ENCODE peak calls at places on chromosomes 3 and 15, in eight cellular contexts. One of them, this sample, is unnamed.

GRCh38 chr3:94928921-94929320 is 866.1 kb downstream of the NSUN3 start:
- DNase-seq in ovary: no peak
- DNase-seq in A549: peak
- DNase-seq in tibial nerve: no peak
- DNase-seq in upper lobe of left lung: no peak
- DNase-seq in GM12878: no peak
- DNase-seq in esophagus muscularis mucosa: no peak
- DNase-seq in SK-N-SH: no peak
- DNase-seq in this sample: no peak

GRCh38 chr3:94647131-94647530 is 584.3 kb downstream of the NSUN3 start:
- DNase-seq in ovary: no peak
- DNase-seq in A549: peak
- DNase-seq in tibial nerve: no peak
- DNase-seq in upper lobe of left lung: no peak
- DNase-seq in GM12878: no peak
- DNase-seq in esophagus muscularis mucosa: no peak
- DNase-seq in SK-N-SH: no peak
- DNase-seq in this sample: no peak

GRCh38 chr3:44289882-44290462 is 48.3 kb downstream of the TOPAZ1 start:
- DNase-seq in ovary: no peak
- DNase-seq in A549: no peak
- DNase-seq in tibial nerve: no peak
- DNase-seq in upper lobe of left lung: no peak
- DNase-seq in GM12878: no peak
- DNase-seq in esophagus muscularis mucosa: no peak
- DNase-seq in SK-N-SH: no peak
- DNase-seq in this sample: no peak

GRCh38 chr3:58637509-58637908 is 29.1 kb downstream of the FAM3D start:
- DNase-seq in ovary: no peak
- DNase-seq in A549: no peak
- DNase-seq in tibial nerve: no peak
- DNase-seq in upper lobe of left lung: no peak
- DNase-seq in GM12878: no peak
- DNase-seq in esophagus muscularis mucosa: no peak
- DNase-seq in SK-N-SH: no peak
- DNase-seq in this sample: no peak

GRCh38 chr3:117285721-117286120 is 576.1 kb downstream of the TUSC7 start:
- DNase-seq in ovary: no peak
- DNase-seq in A549: no peak
- DNase-seq in tibial nerve: no peak
- DNase-seq in upper lobe of left lung: no peak
- DNase-seq in GM12878: no peak
- DNase-seq in esophagus muscularis mucosa: no peak
- DNase-seq in SK-N-SH: no peak
- DNase-seq in this sample: no peak

GRCh38 chr3:192273611-192274010 is 453.7 kb downstream of the FGF12 start:
- DNase-seq in ovary: no peak
- DNase-seq in A549: no peak
- DNase-seq in tibial nerve: no peak
- DNase-seq in upper lobe of left lung: no peak
- DNase-seq in GM12878: no peak
- DNase-seq in esophagus muscularis mucosa: no peak
- DNase-seq in SK-N-SH: no peak
- DNase-seq in this sample: no peak

GRCh38 chr3:33437556-33438283 is 2.5 kb downstream of the UBP1 start:
- DNase-seq in ovary: no peak
- DNase-seq in A549: peak
- DNase-seq in tibial nerve: no peak
- DNase-seq in upper lobe of left lung: no peak
- DNase-seq in GM12878: no peak
- DNase-seq in esophagus muscularis mucosa: no peak
- DNase-seq in SK-N-SH: no peak
- DNase-seq in this sample: no peak

GRCh38 chr3:168168743-168169142 is 73.0 kb upstream of the GOLIM4 start:
- DNase-seq in ovary: no peak
- DNase-seq in A549: no peak
- DNase-seq in tibial nerve: no peak
- DNase-seq in upper lobe of left lung: no peak
- DNase-seq in GM12878: no peak
- DNase-seq in esophagus muscularis mucosa: no peak
- DNase-seq in SK-N-SH: no peak
- DNase-seq in this sample: no peak

GRCh38 chr15:23033979-23034378 is 5.4 kb downstream of the TUBGCP5 start:
- DNase-seq in ovary: no peak
- DNase-seq in A549: no peak
- DNase-seq in tibial nerve: no peak
- DNase-seq in upper lobe of left lung: no peak
- DNase-seq in GM12878: no peak
- DNase-seq in esophagus muscularis mucosa: no peak
- DNase-seq in SK-N-SH: no peak
- DNase-seq in this sample: no peak

GRCh38 chr15:23039917-23040281 is 530 bp upstream of the TUBGCP5 start:
- DNase-seq in ovary: no peak
- DNase-seq in A549: no peak
- DNase-seq in tibial nerve: no peak
- DNase-seq in upper lobe of left lung: no peak
- DNase-seq in GM12878: no peak
- DNase-seq in esophagus muscularis mucosa: no peak
- DNase-seq in SK-N-SH: no peak
- DNase-seq in this sample: no peak

GRCh38 chr15:23035964-23036566 is 3.3 kb downstream of the TUBGCP5 start:
- DNase-seq in ovary: no peak
- DNase-seq in A549: peak
- DNase-seq in tibial nerve: no peak
- DNase-seq in upper lobe of left lung: no peak
- DNase-seq in GM12878: no peak
- DNase-seq in esophagus muscularis mucosa: no peak
- DNase-seq in SK-N-SH: peak
- DNase-seq in this sample: no peak

GRCh38 chr15:23039151-23039916 is at the start of gene TUBGCP5:
- DNase-seq in ovary: peak
- DNase-seq in A549: peak
- DNase-seq in tibial nerve: peak
- DNase-seq in upper lobe of left lung: peak
- DNase-seq in GM12878: peak
- DNase-seq in esophagus muscularis mucosa: peak
- DNase-seq in SK-N-SH: peak
- DNase-seq in this sample: peak

DNA sequence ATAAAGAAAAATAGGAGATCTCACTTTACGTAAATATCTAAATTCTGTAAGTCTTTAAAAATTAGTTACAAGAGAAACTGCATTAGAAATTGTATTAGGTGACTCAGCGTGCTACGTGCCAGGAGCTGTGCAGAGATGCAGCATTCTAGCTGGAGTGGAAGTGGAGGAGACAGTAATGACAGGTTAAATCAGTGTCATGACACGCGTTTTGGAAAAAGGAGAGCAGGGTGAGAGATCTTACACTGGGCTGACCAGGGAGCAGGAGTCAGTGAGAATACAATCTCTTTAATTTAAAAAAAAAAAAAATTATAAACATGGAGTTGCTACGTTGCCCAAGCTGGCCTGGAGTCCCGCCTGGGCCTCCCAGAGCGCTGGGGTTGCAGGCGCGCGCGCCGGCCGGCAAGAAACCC is 623 bp downstream of the TUBGCP5 start:
- DNase-seq in ovary: no peak
- DNase-seq in A549: peak
- DNase-seq in tibial nerve: no peak
- DNase-seq in upper lobe of left lung: no peak
- DNase-seq in GM12878: no peak
- DNase-seq in esophagus muscularis mucosa: no peak
- DNase-seq in SK-N-SH: no peak
- DNase-seq in this sample: no peak
- TF ChIP-seq EP300 in ovary: no peak
- TF ChIP-seq EP300 in A549: no peak
- TF ChIP-seq EP300 in tibial nerve: no peak
- TF ChIP-seq EP300 in upper lobe of left lung: no peak
- TF ChIP-seq EP300 in GM12878: no peak
- TF ChIP-seq EP300 in esophagus muscularis mucosa: no peak
- TF ChIP-seq EP300 in SK-N-SH: no peak
- TF ChIP-seq EP300 in this sample: no peak

DNA sequence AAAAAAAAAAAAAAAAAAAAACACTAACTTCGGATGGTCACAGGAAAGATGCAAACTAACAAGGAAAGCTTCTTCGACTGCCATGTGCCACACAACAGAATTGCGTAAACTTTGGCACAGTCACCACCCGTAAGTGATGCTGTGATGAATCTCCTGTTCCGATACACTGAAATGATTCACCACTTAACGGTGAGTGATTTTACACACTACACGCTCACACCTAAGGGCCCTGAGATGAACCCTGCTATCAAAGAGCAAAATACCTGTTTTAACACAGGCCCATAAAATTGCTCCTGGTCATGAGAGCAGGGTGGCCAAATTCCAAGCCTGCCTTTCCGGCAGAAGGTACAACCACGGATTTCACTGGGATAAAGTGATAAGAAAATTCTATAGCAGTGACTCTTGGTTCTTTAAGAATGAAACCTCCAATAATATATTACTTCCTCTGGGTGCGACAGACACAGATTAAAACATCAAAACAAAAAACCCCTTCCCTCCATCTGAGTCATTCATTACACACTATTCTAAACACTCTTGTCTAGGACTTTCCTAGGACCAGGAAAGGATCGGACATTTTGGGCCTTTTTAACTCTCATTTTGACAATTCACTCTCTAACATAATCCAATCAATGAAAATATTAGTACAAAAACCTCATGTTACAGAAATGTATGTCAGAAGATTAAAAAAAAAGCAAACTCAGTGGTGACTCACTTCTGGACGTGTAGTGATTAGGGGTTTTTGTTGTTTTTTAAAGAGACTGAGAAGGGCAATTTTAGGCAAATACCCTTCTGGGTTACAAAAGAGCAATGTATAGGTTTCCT is 28.3 kb downstream of the LRIG1 start:
- DNase-seq in ovary: no peak
- DNase-seq in A549: peak
- DNase-seq in tibial nerve: no peak
- DNase-seq in upper lobe of left lung: no peak
- DNase-seq in GM12878: peak
- DNase-seq in esophagus muscularis mucosa: no peak
- DNase-seq in SK-N-SH: no peak
- DNase-seq in this sample: no peak
- TF ChIP-seq EP300 in ovary: no peak
- TF ChIP-seq EP300 in A549: no peak
- TF ChIP-seq EP300 in tibial nerve: no peak
- TF ChIP-seq EP300 in upper lobe of left lung: no peak
- TF ChIP-seq EP300 in GM12878: peak
- TF ChIP-seq EP300 in esophagus muscularis mucosa: no peak
- TF ChIP-seq EP300 in SK-N-SH: no peak
- TF ChIP-seq EP300 in this sample: no peak

DNA sequence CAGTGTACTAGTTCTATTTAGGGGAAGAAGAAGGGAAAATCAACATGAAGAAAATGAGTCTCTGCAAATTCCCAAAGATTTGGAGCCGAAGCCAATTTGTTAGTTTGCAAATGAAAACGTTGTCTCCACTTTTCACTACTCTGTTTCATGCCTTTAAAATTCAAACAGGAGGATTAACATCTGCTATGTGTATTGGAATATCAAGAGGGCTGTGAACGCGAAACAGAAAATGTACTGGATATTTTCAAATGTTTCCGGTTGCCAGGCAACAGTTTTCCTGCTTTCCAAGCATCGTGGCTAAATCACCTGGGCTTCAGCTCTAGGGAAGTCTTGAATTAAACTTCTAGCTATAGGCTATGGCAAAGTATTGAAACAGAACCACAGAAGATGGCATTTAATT is 172.8 kb downstream of the KCNMB2 start:
- DNase-seq in ovary: peak
- DNase-seq in A549: no peak
- DNase-seq in tibial nerve: no peak
- DNase-seq in upper lobe of left lung: no peak
- DNase-seq in GM12878: no peak
- DNase-seq in esophagus muscularis mucosa: no peak
- DNase-seq in SK-N-SH: no peak
- DNase-seq in this sample: no peak
- TF ChIP-seq EP300 in ovary: no peak
- TF ChIP-seq EP300 in A549: no peak
- TF ChIP-seq EP300 in tibial nerve: no peak
- TF ChIP-seq EP300 in upper lobe of left lung: no peak
- TF ChIP-seq EP300 in GM12878: no peak
- TF ChIP-seq EP300 in esophagus muscularis mucosa: no peak
- TF ChIP-seq EP300 in SK-N-SH: no peak
- TF ChIP-seq EP300 in this sample: no peak

GRCh38 chr3:12890610-12891390 is 49.4 kb upstream of the RPL32 start:
- DNase-seq in ovary: peak
- DNase-seq in A549: no peak
- DNase-seq in tibial nerve: no peak
- DNase-seq in upper lobe of left lung: no peak
- DNase-seq in GM12878: no peak
- DNase-seq in esophagus muscularis mucosa: no peak
- DNase-seq in SK-N-SH: no peak
- DNase-seq in this sample: no peak

GRCh38 chr3:12891391-12891984 is 50.1 kb upstream of the RPL32 start:
- DNase-seq in ovary: no peak
- DNase-seq in A549: no peak
- DNase-seq in tibial nerve: no peak
- DNase-seq in upper lobe of left lung: no peak
- DNase-seq in GM12878: no peak
- DNase-seq in esophagus muscularis mucosa: no peak
- DNase-seq in SK-N-SH: no peak
- DNase-seq in this sample: no peak

GRCh38 chr3:12893247-12893646 is 51.9 kb upstream of the RPL32 start:
- DNase-seq in ovary: no peak
- DNase-seq in A549: no peak
- DNase-seq in tibial nerve: no peak
- DNase-seq in upper lobe of left lung: no peak
- DNase-seq in GM12878: no peak
- DNase-seq in esophagus muscularis mucosa: no peak
- DNase-seq in SK-N-SH: no peak
- DNase-seq in this sample: no peak

GRCh38 chr3:12892840-12893189 is 51.5 kb upstream of the RPL32 start:
- DNase-seq in ovary: no peak
- DNase-seq in A549: no peak
- DNase-seq in tibial nerve: no peak
- DNase-seq in upper lobe of left lung: no peak
- DNase-seq in GM12878: no peak
- DNase-seq in esophagus muscularis mucosa: no peak
- DNase-seq in SK-N-SH: no peak
- DNase-seq in this sample: no peak

DNA sequence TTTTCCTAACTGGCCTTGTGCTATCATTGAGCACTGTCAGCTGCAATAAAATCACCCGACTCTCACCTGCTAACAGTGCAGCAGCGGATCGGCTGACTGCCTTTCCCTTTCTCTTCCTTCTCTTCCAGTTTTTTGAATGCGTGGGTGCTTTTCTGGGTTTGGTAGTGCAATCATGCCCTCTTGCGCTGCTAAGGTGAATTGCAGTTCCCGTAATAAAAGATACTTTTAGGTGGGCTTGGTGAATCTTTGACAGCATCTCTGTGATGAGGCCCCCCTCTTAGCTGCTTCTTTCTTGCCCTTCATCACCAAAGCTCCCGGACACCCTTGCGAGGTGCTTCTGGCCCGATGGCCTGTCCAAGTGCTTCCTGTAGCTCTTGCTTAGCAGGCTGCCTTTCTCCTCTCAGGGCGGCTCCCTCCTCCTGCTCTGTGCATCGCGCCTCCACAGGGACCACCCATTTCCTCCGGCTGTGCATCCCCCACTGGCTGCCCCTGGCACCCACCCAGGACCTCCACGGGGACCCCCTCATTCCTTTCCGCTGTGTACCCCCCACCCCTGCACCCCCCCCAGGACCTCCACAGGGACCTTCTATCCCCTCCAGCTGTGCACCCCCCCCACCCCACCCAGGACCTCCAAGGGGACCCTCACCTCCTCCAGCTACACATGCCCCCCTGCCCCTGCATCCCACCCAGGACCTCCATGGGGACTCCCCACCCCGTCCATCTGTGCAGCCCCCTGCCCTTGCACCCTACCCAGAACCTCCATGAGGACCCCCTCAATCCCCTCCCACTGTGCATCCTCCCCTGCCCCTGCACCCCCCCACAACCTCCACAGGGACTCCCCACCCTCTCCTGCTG is 50.8 kb upstream of the RPL32 start:
- DNase-seq in ovary: peak
- DNase-seq in A549: peak
- DNase-seq in tibial nerve: no peak
- DNase-seq in upper lobe of left lung: no peak
- DNase-seq in GM12878: no peak
- DNase-seq in esophagus muscularis mucosa: no peak
- DNase-seq in SK-N-SH: peak
- DNase-seq in this sample: no peak
- TF ChIP-seq EP300 in ovary: no peak
- TF ChIP-seq EP300 in A549: no peak
- TF ChIP-seq EP300 in tibial nerve: no peak
- TF ChIP-seq EP300 in upper lobe of left lung: no peak
- TF ChIP-seq EP300 in GM12878: no peak
- TF ChIP-seq EP300 in esophagus muscularis mucosa: no peak
- TF ChIP-seq EP300 in SK-N-SH: no peak
- TF ChIP-seq EP300 in this sample: no peak